ENCODE peak calls at places on chromosomes 11 and 22, in five cellular contexts. W is sigmoid colon; U is OCI-LY7; P is neuronal stem cell; T is CD4-positive, alpha-beta memory T cell. J is an unnamed sample.

GRCh38 chr11:88175004-88175706 is at the start of gene RAB38:
- DNase-seq in W (peak; percentile 70), U (peak; percentile 1), P (peak; percentile 41), T (no peak), J (peak; percentile 76)

GRCh38 chr11:121763526-121763925 is 310.8 kb upstream of the SORL1-AS1 start:
- DNase-seq in W (no peak), U (peak; percentile 59), P (no peak), T (no peak), J (no peak)

GRCh38 chr22:23071163-23072034 is 1.1 kb downstream of the GNAZ start:
- DNase-seq in W (peak; percentile 63), U (no peak), P (no peak), T (no peak), J (no peak)

GRCh38 chr11:13962562-13963168 is at the start of gene SPON1:
- DNase-seq in W (peak; percentile 75), U (no peak), P (peak; percentile 75), T (peak; percentile 33), J (no peak)

GRCh38 chr22:39592104-39593060 is 21.8 kb downstream of the CACNA1I start:
- DNase-seq in W (peak; percentile 75), U (no peak), P (no peak), T (no peak), J (no peak)

GRCh38 chr11:88831303-88831890 is 234.4 kb downstream of the GRM5 start:
- DNase-seq in W (no peak), U (no peak), P (no peak), T (no peak), J (no peak)

GRCh38 chr22:45163074-45163416 is 680 bp upstream of the NUP50 start:
- DNase-seq in W (peak; percentile 71), U (peak; percentile 52), P (no peak), T (no peak), J (no peak)

GRCh38 chr22:32909561-32910348 is 108.2 kb downstream of the TIMP3 start:
- DNase-seq in W (no peak), U (no peak), P (no peak), T (no peak), J (no peak)

GRCh38 chr22:28899199-28899853 is 16.0 kb downstream of the ZNRF3 start:
- DNase-seq in W (peak; percentile 46), U (peak; percentile 18), P (no peak), T (peak; percentile 43), J (no peak)

GRCh38 chr11:68024508-68024907 is 6.0 kb upstream of the NDUFS8 start:
- DNase-seq in W (no peak), U (no peak), P (no peak), T (no peak), J (no peak)

GRCh38 chr11:69444381-69445130 is 36.9 kb upstream of the LINC01488 start:
- DNase-seq in W (peak; percentile 90), U (no peak), P (no peak), T (no peak), J (no peak)

GRCh38 chr11:67289226-67289650 is at the start of gene ANKRD13D:
- DNase-seq in W (peak; percentile 73), U (no peak), P (no peak), T (no peak), J (no peak)

GRCh38 chr11:83508804-83509203 is 222.6 kb upstream of the CCDC90B start:
- DNase-seq in W (no peak), U (no peak), P (no peak), T (no peak), J (no peak)

GRCh38 chr11:67584205-67584880 is 731 bp downstream of the GSTP1 start:
- DNase-seq in W (peak; percentile 94), U (peak; percentile 63), P (no peak), T (no peak), J (no peak)

GRCh38 chr22:45551310-45552016 is 48.8 kb downstream of the FBLN1 start:
- DNase-seq in W (peak; percentile 88), U (no peak), P (no peak), T (no peak), J (no peak)

GRCh38 chr11:124122123-124122522 is 6.9 kb downstream of the VWA5A start:
- DNase-seq in W (no peak), U (no peak), P (no peak), T (no peak), J (no peak)

GRCh38 chr11:45919806-45920530 is 2.3 kb upstream of the PEX16 start:
- DNase-seq in W (peak; percentile 58), U (no peak), P (no peak), T (no peak), J (peak; percentile 41)

GRCh38 chr11:76653674-76654309 is 16.8 kb downstream of the LRRC32 start:
- DNase-seq in W (peak; percentile 84), U (no peak), P (no peak), T (no peak), J (no peak)

GRCh38 chr11:73578786-73579185 is 19.1 kb downstream of the FAM168A start:
- DNase-seq in W (no peak), U (no peak), P (no peak), T (no peak), J (no peak)

GRCh38 chr11:67276821-67277230 is 10.6 kb downstream of the GRK2 start:
- DNase-seq in W (peak; percentile 74), U (peak; percentile 62), P (no peak), T (peak; percentile 25), J (no peak)

GRCh38 chr11:1044160-1044559 is 7.6 kb upstream of the MUC6 start:
- DNase-seq in W (no peak), U (no peak), P (no peak), T (no peak), J (no peak)

GRCh38 chr11:79237676-79238075 is 203.2 kb downstream of the TENM4 start:
- DNase-seq in W (no peak), U (no peak), P (no peak), T (no peak), J (no peak)

GRCh38 chr22:46865642-46866041 is 103.2 kb downstream of the TBC1D22A start:
- DNase-seq in W (no peak), U (no peak), P (no peak), T (no peak), J (no peak)

GRCh38 chr11:128412847-128413791 is 174.2 kb downstream of the ETS1 start:
- DNase-seq in W (no peak), U (no peak), P (no peak), T (no peak), J (no peak)

GRCh38 chr11:134789104-134789503 is 377.1 kb upstream of the B3GAT1 start:
- DNase-seq in W (no peak), U (no peak), P (no peak), T (no peak), J (no peak)

GRCh38 chr22:25027959-25028840 is 75.7 kb downstream of the KIAA1671 start:
- DNase-seq in W (no peak), U (no peak), P (peak; percentile 38), T (no peak), J (peak; percentile 61)

GRCh38 chr11:8826145-8826786 is 84.7 kb upstream of the AKIP1 start:
- DNase-seq in W (peak; percentile 63), U (no peak), P (no peak), T (no peak), J (no peak)

GRCh38 chr11:92643827-92644226 is 325.6 kb upstream of the MTNR1B start:
- DNase-seq in W (no peak), U (no peak), P (no peak), T (no peak), J (no peak)

GRCh38 chr11:111939836-111940604 is 2.9 kb downstream of the DIXDC1 start:
- DNase-seq in W (no peak), U (no peak), P (no peak), T (no peak), J (no peak)

GRCh38 chr11:6269994-6270393 is 10.4 kb downstream of the CCKBR start:
- DNase-seq in W (peak; percentile 61), U (no peak), P (no peak), T (no peak), J (no peak)

GRCh38 chr22:45564349-45565030 is 61.8 kb downstream of the FBLN1 start:
- DNase-seq in W (no peak), U (no peak), P (no peak), T (no peak), J (no peak)

GRCh38 chr22:19773470-19774040 is 13.0 kb downstream of the TBX1 start:
- DNase-seq in W (no peak), U (no peak), P (no peak), T (no peak), J (no peak)

GRCh38 chr22:17638182-17638431 is 450 bp upstream of the BCL2L13 start:
- DNase-seq in W (no peak), U (peak; percentile 37), P (no peak), T (no peak), J (no peak)

GRCh38 chr11:3213659-3214419 is 4.8 kb downstream of the MRGPRG start:
- DNase-seq in W (no peak), U (no peak), P (no peak), T (no peak), J (no peak)

GRCh38 chr11:47494996-47495855 is 46.3 kb upstream of the RAPSN start:
- DNase-seq in W (no peak), U (no peak), P (no peak), T (no peak), J (peak; percentile 37)

GRCh38 chr11:66886317-66886588 is 29.4 kb downstream of the LRFN4 start:
- DNase-seq in W (no peak), U (no peak), P (no peak), T (no peak), J (no peak)

GRCh38 chr11:134069426-134069921 is 602 bp downstream of the JAM3 start:
- DNase-seq in W (no peak), U (no peak), P (no peak), T (no peak), J (peak; percentile 63)

DNA sequence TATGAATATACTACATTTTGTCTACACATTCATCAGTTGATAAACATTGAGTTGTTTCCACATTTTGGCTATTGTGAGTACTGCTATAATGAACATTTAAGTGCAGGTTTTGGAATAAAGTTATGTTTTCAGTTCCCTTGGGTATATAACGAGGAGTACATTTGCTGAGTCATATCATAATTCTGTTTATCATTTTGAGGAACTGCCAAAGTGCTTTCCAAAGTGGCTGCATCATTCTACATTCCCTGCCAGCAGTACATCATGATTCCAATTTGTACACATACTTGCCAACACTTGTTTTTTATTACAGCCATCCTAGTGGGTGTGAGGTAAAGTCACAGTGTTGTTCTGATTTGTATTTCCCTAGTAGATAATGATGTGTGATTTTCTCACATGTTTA is 1458.6 kb upstream of the TENM4 start:
- DNase-seq in W (no peak), U (no peak), P (no peak), T (no peak), J (no peak)
- H3K4me1 ChIP-seq in W (no peaks in the 10 kb centered on the region), U (no peaks in the 10 kb centered on the region), P (no peaks in the 10 kb centered on the region), T (no peaks in the 10 kb centered on the region), J (no peaks in the 10 kb centered on the region)

GRCh38 chr11:117201516-117201866 is 2.3 kb downstream of the TAGLN start:
- DNase-seq in W (no peak), U (no peak), P (no peak), T (no peak), J (no peak)
- H3K4me3 ChIP-seq in W (peak overlapping the region; percentile 87), U (no peak overlapping the region), P (no peak overlapping the region), T (no peak overlapping the region), J (no peak overlapping the region)

GRCh38 chr11:10645212-10645795 is 48.3 kb downstream of the IRAG1 start:
- DNase-seq in W (peak; percentile 3), U (no peak), P (no peak), T (no peak), J (no peak)
- H3K4me1 ChIP-seq in W (peaks cover 67% of the 10 kb centered on the region), U (no peaks in the 10 kb centered on the region), P (peaks cover 4% of the 10 kb centered on the region), T (no peaks in the 10 kb centered on the region), J (peaks cover 1% of the 10 kb centered on the region)

DNA sequence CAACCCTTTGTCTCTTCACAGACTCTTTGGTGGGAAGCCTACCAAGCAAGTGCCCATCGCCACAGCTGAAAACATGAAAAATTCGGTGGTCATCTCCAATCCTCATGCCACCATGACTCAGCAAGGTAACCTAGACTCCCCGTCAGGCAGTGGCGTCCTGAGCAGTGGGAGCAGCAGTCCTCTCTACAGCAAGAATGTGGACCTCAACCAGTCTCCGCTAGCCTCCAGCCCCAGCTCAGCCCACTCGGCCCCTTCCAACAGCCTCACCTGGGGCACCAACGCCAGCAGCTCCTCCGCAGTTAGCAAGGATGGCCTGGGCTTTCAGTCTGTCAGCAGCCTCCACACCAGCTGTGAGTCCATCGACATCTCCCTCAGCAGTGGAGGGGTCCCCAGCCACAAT is 111.6 kb downstream of the DBX1 start:
- DNase-seq in W (no peak), U (no peak), P (no peak), T (no peak), J (no peak)
- H3K4me3 ChIP-seq in W (no peak overlapping the region), U (no peak overlapping the region), P (no peak overlapping the region), T (no peak overlapping the region), J (no peak overlapping the region)